ENCODE peak calls at places on chromosomes 3 and 15, in six cellular contexts. V, X, K, H, O and L are unnamed samples.

GRCh38 chr15:45276851-45277250 is 24.8 kb downstream of the SLC28A2 start:
- DNase-seq in V (no peak), X (no peak), K (no peak), H (no peak), O (no peak), L (no peak)

GRCh38 chr15:77025471-77025901 is 30.6 kb downstream of the PSTPIP1 start:
- DNase-seq in V (peak; percentile 45), X (no peak), K (no peak), H (peak; percentile 36), O (peak; percentile 40), L (peak; percentile 7)

GRCh38 chr15:60799885-60800728 is 321.2 kb upstream of the ICE2 start:
- DNase-seq in V (no peak), X (no peak), K (no peak), H (no peak), O (no peak), L (no peak)

GRCh38 chr3:141686477-141687280 is 51.4 kb upstream of the RNF7 start:
- DNase-seq in V (no peak), X (peak; percentile 60), K (no peak), H (peak; percentile 73), O (no peak), L (no peak)

GRCh38 chr3:58161435-58162398 is 49.1 kb downstream of the DNASE1L3 start:
- DNase-seq in V (no peak), X (peak; percentile 83), K (peak; percentile 88), H (no peak), O (no peak), L (no peak)

GRCh38 chr3:61841111-61841845 is 279.9 kb downstream of the PTPRG start:
- DNase-seq in V (no peak), X (no peak), K (no peak), H (no peak), O (no peak), L (no peak)

GRCh38 chr15:49982586-49982985 is 136.4 kb downstream of the ATP8B4 start:
- DNase-seq in V (no peak), X (no peak), K (no peak), H (no peak), O (no peak), L (no peak)

GRCh38 chr15:89912145-89912673 is 543 bp downstream of the ARPIN start:
- DNase-seq in V (peak; percentile 87), X (peak; percentile 44), K (no peak), H (peak; percentile 67), O (no peak), L (no peak)

GRCh38 chr3:9201895-9202294 is 47.6 kb downstream of the SRGAP3 start:
- DNase-seq in V (no peak), X (no peak), K (no peak), H (no peak), O (no peak), L (no peak)

GRCh38 chr3:65732060-65732933 is 306.4 kb downstream of the MAGI1 start:
- DNase-seq in V (no peak), X (no peak), K (peak; percentile 29), H (no peak), O (no peak), L (no peak)

GRCh38 chr3:154060606-154061380 is 60.4 kb upstream of the ARHGEF26 start:
- DNase-seq in V (no peak), X (peak; percentile 21), K (no peak), H (no peak), O (no peak), L (no peak)

GRCh38 chr15:28890711-28891495 is 5.1 kb downstream of the APBA2 start:
- DNase-seq in V (no peak), X (no peak), K (no peak), H (peak; percentile 10), O (no peak), L (no peak)

GRCh38 chr3:123804676-123805075 is 79.5 kb downstream of the MYLK start:
- DNase-seq in V (no peak), X (no peak), K (no peak), H (no peak), O (no peak), L (no peak)

GRCh38 chr3:135641771-135642170 is 323.8 kb upstream of the PPP2R3A start:
- DNase-seq in V (no peak), X (no peak), K (no peak), H (no peak), O (no peak), L (no peak)

GRCh38 chr3:180421711-180422110 is 180.3 kb upstream of the TTC14 start:
- DNase-seq in V (no peak), X (no peak), K (no peak), H (no peak), O (no peak), L (no peak)

GRCh38 chr3:188469228-188469885 is 315.4 kb downstream of the LPP start:
- DNase-seq in V (no peak), X (peak; percentile 53), K (no peak), H (no peak), O (no peak), L (no peak)

GRCh38 chr15:31349233-31350141 is 22.9 kb downstream of the KLF13 start:
- DNase-seq in V (no peak), X (no peak), K (no peak), H (peak; percentile 42), O (no peak), L (no peak)

GRCh38 chr3:55923626-55924025 is 436.5 kb upstream of the WNT5A start:
- DNase-seq in V (no peak), X (no peak), K (no peak), H (no peak), O (no peak), L (no peak)

GRCh38 chr3:130779031-130779430 is 32.4 kb upstream of the PIK3R4 start:
- DNase-seq in V (no peak), X (no peak), K (no peak), H (no peak), O (no peak), L (no peak)

GRCh38 chr15:92843819-92844218 is 56.3 kb upstream of the CHD2 start:
- DNase-seq in V (no peak), X (no peak), K (no peak), H (no peak), O (no peak), L (peak; percentile 38)

GRCh38 chr3:32912046-32912445 is 39.4 kb upstream of the CCR4 start:
- DNase-seq in V (no peak), X (no peak), K (no peak), H (no peak), O (no peak), L (no peak)

GRCh38 chr15:70714575-70714974 is 48.8 kb downstream of the UACA start:
- DNase-seq in V (no peak), X (no peak), K (no peak), H (no peak), O (no peak), L (no peak)

GRCh38 chr3:37970802-37971201 is 19.8 kb upstream of the VILL start:
- DNase-seq in V (no peak), X (no peak), K (no peak), H (no peak), O (no peak), L (no peak)

GRCh38 chr3:73552700-73553099 is 72.0 kb downstream of the PDZRN3 start:
- DNase-seq in V (no peak), X (no peak), K (no peak), H (no peak), O (no peak), L (no peak)

GRCh38 chr3:129503387-129504010 is 24.9 kb upstream of the RHO start:
- DNase-seq in V (no peak), X (no peak), K (no peak), H (no peak), O (no peak), L (no peak)

GRCh38 chr3:112298781-112299180 is 4.8 kb upstream of the SLC9C1 start:
- DNase-seq in V (no peak), X (no peak), K (no peak), H (no peak), O (no peak), L (no peak)

GRCh38 chr3:177284383-177284881 is 87.2 kb upstream of the TBL1XR1 start:
- DNase-seq in V (no peak), X (peak; percentile 48), K (peak; percentile 71), H (peak; percentile 66), O (no peak), L (peak; percentile 9)
- H3K27ac ChIP-seq in V (no peak overlapping the region), X (no peak overlapping the region), K (peak overlapping the region; percentile 42), H (peak overlapping the region; percentile 31), O (no peak overlapping the region), L (no peak overlapping the region)

GRCh38 chr3:160226026-160226739 is 961 bp downstream of the C3orf80 start:
- DNase-seq in V (peak; percentile 80), X (no peak), K (no peak), H (no peak), O (no peak), L (no peak)

GRCh38 chr3:160224256-160224655 is 966 bp upstream of the C3orf80 start:
- DNase-seq in V (no peak), X (no peak), K (no peak), H (no peak), O (no peak), L (no peak)

GRCh38 chr3:160226740-160227048 is 1.5 kb downstream of the C3orf80 start:
- DNase-seq in V (no peak), X (no peak), K (no peak), H (no peak), O (no peak), L (no peak)

GRCh38 chr3:160224811-160225180 is 426 bp upstream of the C3orf80 start:
- DNase-seq in V (no peak), X (no peak), K (no peak), H (no peak), O (no peak), L (no peak)

GRCh38 chr3:160225181-160226025 is at the start of gene C3orf80:
- DNase-seq in V (peak; percentile 89), X (peak; percentile 35), K (peak; percentile 21), H (peak; percentile 66), O (no peak), L (peak; percentile 23)
- TF ChIP-seq CTCF in V (no peak), X (no peak), K (peak; percentile 4), H (peak; percentile 28), O (no peak), L (no peak)

GRCh38 chr3:142941373-142942123 is 21.9 kb downstream of the PAQR9 start:
- DNase-seq in V (no peak), X (no peak), K (no peak), H (no peak), O (no peak), L (no peak)
- H3K27ac ChIP-seq in V (no peak overlapping the region), X (no peak overlapping the region), K (no peak overlapping the region), H (no peak overlapping the region), O (no peak overlapping the region), L (no peak overlapping the region)

GRCh38 chr3:48918388-48919214 is at the start of gene ARIH2:
- DNase-seq in V (peak; percentile 98), X (peak; percentile 89), K (peak; percentile 89), H (peak; percentile 95), O (peak; percentile 89), L (peak; percentile 86)

GRCh38 chr3:48915296-48915695 is 3.3 kb upstream of the ARIH2 start:
- DNase-seq in V (no peak), X (no peak), K (no peak), H (no peak), O (no peak), L (no peak)

GRCh38 chr3:48919215-48920138 is 835 bp downstream of the ARIH2 start:
- DNase-seq in V (peak; percentile 89), X (peak; percentile 31), K (peak; percentile 48), H (no peak), O (no peak), L (no peak)
- TF ChIP-seq CTCF in V (no peak), X (no peak), K (no peak), H (peak; percentile 5), O (no peak), L (peak; percentile 16)

GRCh38 chr3:46400000-46400734 is 6.7 kb downstream of the CCR5AS start:
- DNase-seq in V (no peak), X (no peak), K (no peak), H (no peak), O (no peak), L (no peak)
- H3K27ac ChIP-seq in V (peak overlapping the region; percentile 53), X (no peak overlapping the region), K (no peak overlapping the region), H (no peak overlapping the region), O (no peak overlapping the region), L (no peak overlapping the region)

GRCh38 chr15:39976291-39977274 is 42.7 kb downstream of the EIF2AK4 start:
- DNase-seq in V (peak; percentile 81), X (peak; percentile 64), K (no peak), H (peak; percentile 59), O (peak; percentile 63), L (no peak)
- TF ChIP-seq CTCF in V (peak; percentile 28), X (peak; percentile 47), K (no peak), H (peak; percentile 37), O (peak; percentile 28), L (no peak)